ENCODE peak calls at places on chromosomes 7 and 10, in six cellular contexts. W is K562, V is H1, L is GM12878, B is GM12891, R is HepG2. Y is an unnamed sample.
A peak's percentile ranks its signal among the peaks of the same experiment; 100 is the strongest.

GRCh38 chr10:50351483-50352146 is 100.3 kb upstream of the ASAH2 start:
- DNase-seq in L (no peak), B (no peak), W (no peak), V (no peak), R (no peak), Y (no peak)

GRCh38 chr7:80463272-80463920 is 48.5 kb downstream of the GNAT3 start:
- DNase-seq in L (no peak), V (no peak), B (no peak), R (no peak), W (no peak), Y (no peak)

GRCh38 chr7:139682136-139683013 is 95.4 kb downstream of the HIPK2 start:
- DNase-seq in B (no peak), L (no peak), W (no peak), R (peak; percentile 61), V (no peak), Y (no peak)

GRCh38 chr7:28096713-28097112 is 83.9 kb downstream of the JAZF1 start:
- DNase-seq in W (peak; percentile 81), L (peak; percentile 12), R (peak; percentile 27), B (peak; percentile 35), V (no peak), Y (peak; percentile 26)

GRCh38 chr10:127024655-127025054 is 119.4 kb downstream of the DOCK1 start:
- DNase-seq in W (no peak), B (no peak), R (no peak), V (no peak), L (no peak), Y (no peak)

GRCh38 chr7:50315739-50316671 is 11.5 kb downstream of the IKZF1 start:
- DNase-seq in B (no peak), V (no peak), W (no peak), R (no peak), L (no peak), Y (no peak)

GRCh38 chr10:33631991-33632390 is 297.5 kb upstream of the NRP1 start:
- DNase-seq in W (no peak), B (no peak), V (no peak), R (no peak), L (no peak), Y (no peak)

GRCh38 chr10:93438796-93439253 is 43.3 kb downstream of the MYOF start:
- DNase-seq in W (peak; percentile 11), L (no peak), V (no peak), R (no peak), B (no peak), Y (no peak)

GRCh38 chr10:33134011-33134751 is 176.2 kb upstream of the ITGB1 start:
- DNase-seq in V (no peak), L (peak; percentile 57), B (no peak), R (peak; percentile 42), W (no peak), Y (no peak)

GRCh38 chr10:9010093-9010492 is 955.6 kb downstream of the GATA3 start:
- DNase-seq in V (no peak), W (no peak), B (no peak), L (no peak), R (no peak), Y (no peak)

GRCh38 chr10:71985542-71986250 is 21.5 kb downstream of the CHST3 start:
- DNase-seq in W (no peak), B (no peak), R (no peak), L (peak; percentile 73), V (no peak), Y (no peak)

GRCh38 chr10:84343831-84344230 is 15.4 kb downstream of the CCSER2 start:
- DNase-seq in W (no peak), B (no peak), R (no peak), V (no peak), L (no peak), Y (no peak)

GRCh38 chr7:155917836-155918385 is 105.6 kb upstream of the SHH start:
- DNase-seq in W (no peak), V (no peak), L (no peak), R (no peak), B (no peak), Y (no peak)

GRCh38 chr7:70016044-70016770 is 417.9 kb downstream of the AUTS2 start:
- DNase-seq in V (no peak), L (no peak), R (no peak), W (no peak), B (no peak), Y (no peak)

GRCh38 chr10:88687853-88688467 is 18.1 kb upstream of the LIPK start:
- DNase-seq in V (no peak), W (no peak), R (peak; percentile 3), B (no peak), L (no peak), Y (no peak)

GRCh38 chr10:3045471-3046209 is 21.7 kb upstream of the PFKP start:
- DNase-seq in V (peak; percentile 63), R (peak; percentile 27), L (no peak), B (no peak), W (peak; percentile 83), Y (no peak)

GRCh38 chr7:74372511-74373111 is 81.1 kb upstream of the GTF2IRD1 start:
- DNase-seq in W (no peak), B (no peak), L (no peak), V (peak; percentile 58), R (no peak), Y (no peak)

GRCh38 chr10:131314799-131315198 is 3.3 kb upstream of the TCERG1L start:
- DNase-seq in R (no peak), B (no peak), L (no peak), V (no peak), W (no peak), Y (no peak)

GRCh38 chr7:150379590-150380379 is 655 bp downstream of the ZNF775 start:
- DNase-seq in R (no peak), L (no peak), V (no peak), W (no peak), B (no peak), Y (no peak)

GRCh38 chr7:150378853-150379589 is at the start of gene ZNF775:
- DNase-seq in R (peak; percentile 90), W (peak; percentile 100), L (no peak), V (peak; percentile 93), B (peak; percentile 99), Y (peak; percentile 99)

GRCh38 chr7:150377116-150377979 is 1.8 kb upstream of the ZNF775 start:
- DNase-seq in V (no peak), B (no peak), R (no peak), L (no peak), W (no peak), Y (no peak)

GRCh38 chr7:150376560-150376959 is 2.6 kb upstream of the ZNF775 start:
- DNase-seq in W (no peak), B (no peak), L (no peak), R (no peak), V (no peak), Y (no peak)

GRCh38 chr7:150378115-150378852 is 846 bp upstream of the ZNF775 start:
- DNase-seq in R (peak; percentile 82), L (no peak), V (peak; percentile 82), B (no peak), W (peak; percentile 71), Y (no peak)
- TF ChIP-seq POLR2A in R (peak; percentile 56), L (no peak), V (no peak), B (no peak), W (no peak), Y (peak; percentile 36)

GRCh38 chr7:116607299-116607698 is 64.7 kb upstream of the MET start:
- DNase-seq in L (no peak), W (no peak), R (no peak), B (no peak), V (no peak), Y (no peak)

GRCh38 chr7:116614509-116615285 is 57.3 kb upstream of the MET start:
- DNase-seq in W (no peak), V (no peak), B (no peak), L (no peak), R (no peak), Y (no peak)

GRCh38 chr7:116610721-116611120 is 61.3 kb upstream of the MET start:
- DNase-seq in W (no peak), L (no peak), B (no peak), R (no peak), V (no peak), Y (no peak)

DNA sequence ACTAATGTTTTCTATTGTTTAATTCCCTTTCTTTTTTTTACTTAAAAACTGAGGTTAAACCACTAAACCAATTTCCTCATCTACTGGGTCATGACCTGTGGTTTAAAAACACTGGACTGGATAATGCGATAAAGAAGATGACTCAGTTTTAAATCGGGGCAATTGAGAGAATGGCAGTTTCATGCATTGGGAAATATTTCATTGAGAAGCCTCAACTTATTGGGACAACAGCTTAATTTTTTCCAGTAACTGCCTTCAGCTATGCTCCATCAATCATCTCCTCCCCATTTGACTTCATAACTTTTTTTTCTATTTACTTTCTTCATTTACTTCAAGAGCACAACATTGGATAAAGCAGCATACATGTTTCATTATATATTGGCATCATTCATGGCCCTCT is 61.8 kb upstream of the MET start:
- DNase-seq in R (no peak), B (no peak), L (no peak), W (no peak), V (no peak), Y (no peak)
- TF ChIP-seq POLR2AphosphoS5 in R (no peak), B (no peak), L (no peak), W (no peak), V (no peak), Y (no peak)

GRCh38 chr7:47762746-47763062 is 180.8 kb upstream of the TNS3 start:
- DNase-seq in L (no peak), W (no peak), R (no peak), V (no peak), B (no peak), Y (no peak)

GRCh38 chr7:47765373-47765979 is 182.8 kb downstream of the PKD1L1 start:
- DNase-seq in W (no peak), L (no peak), B (no peak), V (no peak), R (no peak), Y (no peak)

GRCh38 chr7:47762207-47762606 is 180.3 kb upstream of the TNS3 start:
- DNase-seq in W (no peak), R (no peak), V (no peak), B (no peak), L (no peak), Y (no peak)

GRCh38 chr7:47764746-47765145 is 182.8 kb upstream of the TNS3 start:
- DNase-seq in W (no peak), L (no peak), B (no peak), V (no peak), R (no peak), Y (no peak)

GRCh38 chr7:47763063-47763974 is 181.4 kb upstream of the TNS3 start:
- DNase-seq in V (no peak), L (no peak), W (no peak), R (peak; percentile 100), B (no peak), Y (no peak)
- TF ChIP-seq TAF1 in V (no peak), L (no peak), W (no peak), R (peak; percentile 54), B (no peak), Y (no peak)

GRCh38 chr10:29322918-29323317 is 34.0 kb downstream of the LYZL1 start:
- DNase-seq in W (no peak), R (no peak), B (no peak), L (no peak), V (no peak), Y (no peak)

GRCh38 chr10:29326299-29326698 is 37.4 kb downstream of the LYZL1 start:
- DNase-seq in V (no peak), W (no peak), B (no peak), R (no peak), L (no peak), Y (no peak)

GRCh38 chr10:29323387-29323786 is 34.5 kb downstream of the LYZL1 start:
- DNase-seq in V (no peak), B (no peak), W (no peak), R (no peak), L (no peak), Y (no peak)

GRCh38 chr10:29321656-29322055 is 32.8 kb downstream of the LYZL1 start:
- DNase-seq in V (no peak), W (no peak), L (no peak), B (no peak), R (no peak), Y (no peak)

GRCh38 chr10:29324220-29324831 is 35.5 kb downstream of the LYZL1 start:
- DNase-seq in V (no peak), R (peak; percentile 71), B (no peak), L (no peak), W (no peak), Y (no peak)
- TF ChIP-seq POLR2A in V (no peak), R (peak; percentile 38), B (no peak), L (no peak), W (no peak), Y (no peak)

Y was measured in GM12892.